ENCODE peak calls at places on chromosomes 4 and X, in four cellular contexts. P is H54, L is left ventricle myocardium inferior, T is amygdala. N is an unnamed sample.

GRCh38 chr4:182917182-182918043 is at the start of gene DCTD:
- DNase-seq in P (peak), L (peak), T (peak), N (peak)

GRCh38 chr4:4831825-4832224 is 27.6 kb upstream of the MSX1 start:
- DNase-seq in P (no peak), L (no peak), T (no peak), N (no peak)

GRCh38 chr4:40199999-40200880 is 3.4 kb downstream of the RHOH start:
- DNase-seq in P (no peak), L (no peak), T (no peak), N (no peak)

GRCh38 chrX:41180194-41180902 is 95.1 kb downstream of the USP9X start:
- DNase-seq in P (no peak), L (no peak), T (no peak), N (peak)

GRCh38 chr4:19982556-19982955 is 269.1 kb upstream of the SLIT2 start:
- DNase-seq in P (no peak), L (no peak), T (no peak), N (no peak)

GRCh38 chrX:81259008-81259713 is 57.3 kb downstream of the SH3BGRL start:
- DNase-seq in P (no peak), L (no peak), T (no peak), N (no peak)

GRCh38 chr4:72505314-72505744 is 63.7 kb downstream of the ADAMTS3 start:
- DNase-seq in P (no peak), L (no peak), T (no peak), N (no peak)

GRCh38 chrX:104084534-104085277 is 8.7 kb upstream of the TMSB15C start:
- DNase-seq in P (no peak), L (no peak), T (no peak), N (no peak)

GRCh38 chrX:139554991-139555675 is 24.6 kb downstream of the F9 start:
- DNase-seq in P (no peak), L (no peak), T (no peak), N (no peak)

GRCh38 chr4:82661153-82661552 is 99.4 kb upstream of the TMEM150C start:
- DNase-seq in P (no peak), L (no peak), T (no peak), N (no peak)

GRCh38 chr4:177789610-177790009 is 347.4 kb upstream of the AGA start:
- DNase-seq in P (no peak), L (no peak), T (no peak), N (no peak)

GRCh38 chr4:3745886-3746656 is 20.1 kb upstream of the ADRA2C start:
- DNase-seq in P (no peak), L (no peak), T (no peak), N (no peak)

GRCh38 chr4:76989391-76990061 is 40.0 kb downstream of the SEPTIN11 start:
- DNase-seq in P (no peak), L (no peak), T (no peak), N (no peak)

GRCh38 chr4:136690363-136690762 is 841.9 kb downstream of the PCDH18 start:
- DNase-seq in P (no peak), L (no peak), T (no peak), N (no peak)